ENCODE peak calls at places on chromosomes 11 and 22, in five cellular contexts. G is A549, M is tibial nerve, H is body of pancreas, E is esophagus muscularis mucosa. Y is an unnamed sample.

GRCh38 chr11:86469491-86470388 is 95.1 kb downstream of the CCDC81 start:
- DNase-seq in G (no peak), M (no peak), H (no peak), E (no peak), Y (no peak)

GRCh38 chr22:32760396-32760795 is 41.1 kb upstream of the TIMP3 start:
- DNase-seq in G (no peak), M (no peak), H (no peak), E (no peak), Y (no peak)

GRCh38 chr11:2380396-2380795 is 3.3 kb downstream of the CD81 start:
- DNase-seq in G (no peak), M (no peak), H (no peak), E (no peak), Y (no peak)

GRCh38 chr22:44665115-44665514 is 36.9 kb upstream of the PRR5 start:
- DNase-seq in G (no peak), M (no peak), H (no peak), E (no peak), Y (no peak)

GRCh38 chr22:48254311-48254873 is 1491.9 kb downstream of the TBC1D22A start:
- DNase-seq in G (no peak), M (no peak), H (no peak), E (no peak), Y (no peak)

GRCh38 chr22:25555506-25556060 is 8.9 kb upstream of the GRK3 start:
- DNase-seq in G (no peak), M (no peak), H (no peak), E (no peak), Y (no peak)

GRCh38 chr11:65498727-65498976 is 193 bp upstream of the MALAT1 start:
- DNase-seq in G (no peak), M (no peak), H (no peak), E (no peak), Y (no peak)

GRCh38 chr22:37230673-37231405 is 13.2 kb downstream of the RAC2 start:
- DNase-seq in G (no peak), M (no peak), H (no peak), E (no peak), Y (no peak)

GRCh38 chr11:20559523-20560300 is 39.7 kb upstream of the SLC6A5 start:
- DNase-seq in G (no peak), M (no peak), H (no peak), E (peak), Y (no peak)

GRCh38 chr11:8839957-8840945 is 70.7 kb upstream of the AKIP1 start:
- DNase-seq in G (no peak), M (no peak), H (peak), E (no peak), Y (no peak)

GRCh38 chr11:101049123-101049522 is 80.5 kb downstream of the PGR start:
- DNase-seq in G (no peak), M (no peak), H (no peak), E (no peak), Y (no peak)

GRCh38 chr11:28232649-28233048 is 124.5 kb downstream of the METTL15 start:
- DNase-seq in G (no peak), M (no peak), H (no peak), E (no peak), Y (no peak)

GRCh38 chr11:19511413-19512183 is 201.0 kb upstream of the NAV2 start:
- DNase-seq in G (no peak), M (peak), H (peak), E (no peak), Y (no peak)

GRCh38 chr22:20211997-20212753 is 55.9 kb downstream of the RTN4R start:
- DNase-seq in G (no peak), M (peak), H (peak), E (no peak), Y (no peak)

GRCh38 chr22:19120829-19121630 is 1.2 kb downstream of the DGCR2 start:
- DNase-seq in G (peak), M (no peak), H (peak), E (no peak), Y (no peak)

GRCh38 chr11:62981743-62982142 is 3.0 kb downstream of the SLC22A6 start:
- DNase-seq in G (no peak), M (no peak), H (no peak), E (no peak), Y (no peak)

GRCh38 chr11:1208361-1209261 is 14.3 kb upstream of the MUC5B start:
- DNase-seq in G (no peak), M (peak), H (peak), E (no peak), Y (no peak)

GRCh38 chr11:66957971-66958231 is 282 bp downstream of the PC start:
- DNase-seq in G (no peak), M (no peak), H (no peak), E (no peak), Y (no peak)

GRCh38 chr11:38562562-38562961 is 1964.5 kb upstream of the RAG2 start:
- DNase-seq in G (no peak), M (no peak), H (no peak), E (no peak), Y (no peak)

GRCh38 chr11:114259124-114259526 is 37.1 kb upstream of the NNMT start:
- DNase-seq in G (no peak), M (peak), H (peak), E (no peak), Y (peak)

DNA sequence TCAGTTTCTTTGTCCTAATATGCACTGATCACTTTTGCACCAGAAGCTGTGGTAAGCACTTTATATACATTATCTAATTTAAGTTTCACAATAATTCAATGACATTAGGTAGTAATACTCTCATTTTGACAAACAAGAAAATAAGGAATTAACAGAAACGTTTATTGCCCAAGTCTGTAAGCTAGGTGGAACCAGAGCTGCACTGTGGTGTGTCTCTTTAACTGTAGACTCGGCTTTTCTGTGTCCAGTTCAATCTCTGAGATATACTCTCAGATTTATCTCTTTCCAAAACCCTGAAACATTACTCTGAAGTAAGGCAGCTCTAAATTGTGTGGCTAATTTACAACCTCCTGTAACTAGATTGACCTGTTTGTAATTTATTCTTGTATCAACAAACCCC is 101.1 kb downstream of the MUC15 start:
- DNase-seq in G (no peak), M (no peak), H (no peak), E (no peak), Y (no peak)
- TF ChIP-seq CTCF in G (no peak), M (no peak), H (no peak), E (peak), Y (no peak)

DNA sequence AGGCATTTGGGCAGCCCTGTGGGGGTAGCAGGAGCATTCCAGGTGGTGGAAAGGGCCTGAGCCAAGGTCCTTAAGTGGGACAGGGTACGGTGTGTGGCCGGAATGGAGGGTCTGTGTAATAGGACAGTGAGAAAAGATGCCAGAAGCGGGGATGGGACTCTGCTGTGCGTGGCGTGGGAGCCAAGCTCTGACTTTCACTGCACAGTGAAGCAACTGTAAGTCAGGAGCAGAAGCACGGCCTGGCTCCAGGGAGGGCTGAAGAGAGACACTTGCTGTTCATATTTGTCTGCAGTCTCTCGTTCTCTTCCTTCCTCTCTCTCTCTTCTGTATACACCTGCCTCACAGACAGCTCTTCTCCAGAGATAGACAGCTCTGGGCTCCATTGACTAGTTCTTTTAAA is 1.9 kb downstream of the IL17RA start:
- DNase-seq in G (no peak), M (no peak), H (no peak), E (no peak), Y (peak)
- H3K4me3 ChIP-seq in G (no peak), M (no peak), H (no peak), E (peak), Y (no peak)

GRCh38 chr11:118126082-118126838 is 26.4 kb downstream of the SCN4B start:
- DNase-seq in G (no peak), M (no peak), H (no peak), E (no peak), Y (no peak)
- TF ChIP-seq POLR2A in G (peak), M (no peak), H (no peak), E (no peak), Y (no peak)

DNA sequence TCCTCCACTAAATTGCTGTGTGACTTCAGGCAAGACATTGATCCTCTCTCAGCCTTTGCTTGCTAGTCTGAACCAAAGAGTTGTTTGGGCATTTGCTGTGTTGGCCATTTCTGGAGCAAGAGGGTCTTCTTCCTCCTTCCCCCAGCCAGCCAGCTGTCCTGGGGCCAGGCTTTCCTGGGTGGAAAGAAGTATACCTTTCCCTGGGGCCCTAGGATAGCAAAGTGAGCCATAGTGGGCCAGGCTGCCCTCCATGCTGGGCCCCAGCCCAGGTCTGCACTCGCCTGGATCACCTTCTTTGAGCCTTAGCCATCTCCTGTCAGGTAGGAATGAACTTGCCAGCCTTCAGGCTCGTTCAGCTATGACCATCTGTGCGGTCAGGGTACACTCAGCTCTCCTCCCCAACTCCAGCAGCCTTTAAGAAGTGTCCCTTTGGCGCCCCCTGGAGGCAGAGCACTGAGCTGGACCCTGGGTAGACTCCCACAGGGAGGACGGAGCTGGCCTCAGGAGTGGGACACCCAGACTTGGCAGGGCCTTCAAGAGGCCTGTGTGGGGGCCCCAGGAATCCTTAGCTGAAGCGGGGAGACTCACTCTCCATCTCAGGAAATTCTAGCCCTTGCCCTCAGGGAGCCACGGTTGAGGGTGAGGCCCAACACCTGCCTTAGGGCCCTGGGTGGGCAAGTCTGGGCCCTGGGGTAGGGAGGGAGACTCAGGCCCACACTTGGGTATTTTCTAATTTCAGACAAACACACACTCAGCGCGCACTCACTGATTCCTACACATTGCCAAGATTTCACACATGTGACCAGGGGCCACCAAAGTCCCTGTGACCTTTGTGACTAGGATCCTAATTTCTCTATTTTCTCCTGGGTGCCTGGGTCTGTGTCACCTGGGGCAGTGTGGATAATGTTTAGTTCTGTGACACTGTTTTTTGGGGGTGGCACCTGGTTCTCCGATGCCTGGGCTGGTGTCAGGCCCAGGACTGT is 35.6 kb upstream of the TPBGL start:
- DNase-seq in G (peak), M (peak), H (peak), E (peak), Y (peak)
- TF ChIP-seq CTCF in G (peak), M (peak), H (peak), E (peak), Y (no peak)

Y was measured in lower leg skin.